ENCODE peak calls at places on chromosomes 4 and X, in seven cellular contexts. V is GM06990, P is GM12878, W is A549, S is fibroblast of lung, J is tibial artery, U is keratinocyte. M is an unnamed sample.

GRCh38 chr4:123924536-123924935 is 527.9 kb downstream of the SPRY1 start:
- DNase-seq in W (no peak), J (no peak), V (no peak), S (peak), U (no peak), P (no peak), M (no peak)

GRCh38 chrX:71911023-71911730 is 532 bp downstream of the NHSL2 start:
- DNase-seq in S (no peak), P (no peak), W (peak), V (peak), U (no peak), J (no peak), M (peak)

GRCh38 chrX:129825746-129826505 is 17.8 kb downstream of the ZDHHC9 start:
- DNase-seq in J (no peak), W (no peak), P (no peak), V (no peak), U (no peak), S (no peak), M (no peak)

GRCh38 chr4:2415213-2415612 is 3.2 kb downstream of the ZFYVE28 start:
- DNase-seq in W (no peak), J (no peak), S (no peak), U (no peak), P (no peak), V (no peak), M (no peak)

GRCh38 chrX:6667048-6667768 is 132.3 kb upstream of the VCX3A start:
- DNase-seq in U (peak), P (no peak), S (no peak), W (no peak), J (no peak), V (no peak), M (no peak)

GRCh38 chr4:23504094-23504493 is 385.8 kb downstream of the PPARGC1A start:
- DNase-seq in V (no peak), W (no peak), P (no peak), U (no peak), J (no peak), S (no peak), M (no peak)

GRCh38 chrX:50622751-50623150 is 152.1 kb upstream of the DGKK start:
- DNase-seq in J (no peak), P (no peak), V (no peak), U (no peak), W (no peak), S (no peak), M (no peak)

GRCh38 chr4:38769441-38770210 is 13.2 kb downstream of the TLR10 start:
- DNase-seq in V (peak), P (no peak), S (no peak), U (no peak), W (no peak), J (no peak), M (no peak)

GRCh38 chrX:72128881-72129280 is 2.8 kb downstream of the RTL5 start:
- DNase-seq in J (no peak), U (no peak), V (no peak), S (no peak), W (peak), P (no peak), M (no peak)

GRCh38 chrX:108396188-108396885 is 41.9 kb downstream of the COL4A6 start:
- DNase-seq in P (no peak), J (no peak), V (no peak), W (peak), U (peak), S (no peak), M (no peak)

GRCh38 chrX:2397648-2398340 is 103.0 kb downstream of the DHRSX start:
- DNase-seq in U (no peak), P (no peak), W (no peak), S (peak), J (no peak), V (no peak), M (no peak)

GRCh38 chr4:2787230-2788100 is 5.4 kb upstream of the SH3BP2 start:
- DNase-seq in U (no peak), J (peak), S (no peak), W (no peak), V (peak), P (peak), M (peak)

GRCh38 chr4:78845469-78845868 is 69.3 kb downstream of the BMP2K start:
- DNase-seq in W (no peak), S (peak), V (no peak), J (no peak), P (peak), U (no peak), M (peak)

GRCh38 chrX:259692-260355 is 21.4 kb upstream of the PLCXD1 start:
- DNase-seq in J (no peak), P (no peak), U (no peak), S (no peak), V (no peak), W (peak), M (peak)

GRCh38 chr4:172099376-172099775 is 286.2 kb downstream of the GALNTL6 start:
- DNase-seq in U (no peak), J (no peak), S (no peak), P (no peak), V (no peak), W (no peak), M (no peak)

GRCh38 chr4:35201403-35201802 is 1042.9 kb downstream of the ARAP2 start:
- DNase-seq in W (no peak), U (no peak), J (no peak), S (no peak), V (no peak), P (no peak), M (no peak)

GRCh38 chrX:74537011-74537390 is 77.4 kb downstream of the RLIM start:
- DNase-seq in V (no peak), J (no peak), S (peak), P (no peak), W (no peak), U (no peak), M (no peak)

GRCh38 chr4:25817059-25817681 is 45.6 kb downstream of the SEL1L3 start:
- DNase-seq in W (peak), V (no peak), P (no peak), J (no peak), S (peak), U (no peak), M (no peak)

GRCh38 chrX:131727778-131728177 is 183.9 kb downstream of the OR13H1 start:
- DNase-seq in U (no peak), S (no peak), J (no peak), V (no peak), P (no peak), W (no peak), M (no peak)

GRCh38 chrX:22024577-22024976 is 7.5 kb upstream of the PHEX start:
- DNase-seq in S (no peak), J (no peak), P (no peak), V (no peak), U (no peak), W (no peak), M (no peak)

GRCh38 chr4:154491341-154491679 is 289 bp downstream of the DCHS2 start:
- DNase-seq in U (no peak), J (no peak), P (no peak), S (peak), W (peak), V (no peak), M (peak)

GRCh38 chrX:69178592-69178991 is 13.3 kb upstream of the PJA1 start:
- DNase-seq in U (no peak), S (no peak), W (no peak), J (no peak), P (no peak), V (no peak), M (no peak)

GRCh38 chr4:40736910-40737309 is 12.8 kb upstream of the NSUN7 start:
- DNase-seq in J (no peak), S (peak), V (no peak), W (peak), P (no peak), U (no peak), M (peak)

GRCh38 chr4:20543131-20543530 is 157.1 kb upstream of the PACRGL start:
- DNase-seq in U (no peak), V (no peak), S (no peak), J (no peak), P (no peak), W (no peak), M (no peak)

GRCh38 chr4:85210353-85210752 is 243.9 kb upstream of the WDFY3 start:
- DNase-seq in V (no peak), P (no peak), S (no peak), J (no peak), U (peak), W (peak), M (no peak)

GRCh38 chrX:118455013-118455412 is 40.6 kb upstream of the DOCK11 start:
- DNase-seq in V (no peak), S (no peak), J (no peak), U (no peak), P (no peak), W (no peak), M (no peak)

DNA sequence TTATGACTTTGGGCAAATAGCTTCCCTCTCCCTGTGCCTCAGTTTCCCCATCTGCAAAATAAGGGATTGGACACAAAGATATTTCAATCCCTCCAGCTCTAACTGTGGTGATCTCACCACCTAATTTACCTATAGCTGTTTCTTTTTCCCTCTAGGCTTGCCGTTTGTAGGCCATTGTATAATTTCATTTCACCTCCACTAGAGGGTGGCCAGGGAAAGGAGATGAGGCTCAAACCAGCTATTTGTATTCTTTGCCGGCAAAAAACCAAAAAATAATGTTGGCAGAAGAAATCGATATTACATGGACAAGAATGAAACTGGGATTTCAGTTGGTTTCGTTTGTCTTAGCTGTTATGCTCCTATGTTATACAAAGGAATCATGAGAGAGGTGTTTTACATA is 36.1 kb upstream of the DOCK11 start:
- DNase-seq in W (peak), V (no peak), J (no peak), P (peak), U (no peak), S (peak), M (peak)
- TF ChIP-seq CTCF in W (peak), V (peak), J (peak), P (peak), U (peak), S (peak), M (peak)

GRCh38 chr4:81771721-81772120 is 300.0 kb upstream of the RASGEF1B start:
- DNase-seq in W (no peak), V (no peak), J (no peak), U (no peak), S (no peak), P (no peak), M (no peak)
- TF ChIP-seq CTCF in W (no peak), V (no peak), J (no peak), U (no peak), S (no peak), P (no peak), M (no peak)

DNA sequence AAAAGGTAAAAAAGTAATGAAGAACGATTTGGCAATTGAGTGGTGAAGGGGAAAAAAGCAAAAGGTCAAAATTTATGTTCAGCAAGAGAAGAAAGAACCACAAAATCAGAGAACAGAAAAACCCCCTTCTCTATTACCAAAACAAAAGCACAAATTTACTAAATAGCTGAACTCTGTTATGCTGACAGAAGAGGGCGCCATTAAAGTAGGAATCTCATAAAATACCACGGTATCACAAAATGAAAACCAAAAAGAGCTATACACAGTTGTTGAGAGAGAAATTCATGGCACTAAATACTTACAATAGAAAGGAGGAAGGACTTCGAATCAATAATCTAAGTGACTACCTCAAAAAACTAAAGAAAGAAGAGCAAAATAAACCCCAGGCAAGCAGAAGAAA is 69.6 kb upstream of the CXorf66 start:
- DNase-seq in V (no peak), J (no peak), P (no peak), U (no peak), W (peak), S (no peak), M (no peak)
- TF ChIP-seq CTCF in V (peak), J (no peak), P (no peak), U (no peak), W (no peak), S (no peak), M (no peak)

GRCh38 chrX:13265549-13266132 is 54.2 kb downstream of the ATXN3L start:
- DNase-seq in S (no peak), J (no peak), W (no peak), U (no peak), V (no peak), P (no peak), M (no peak)

GRCh38 chrX:13268874-13269273 is 51.0 kb downstream of the ATXN3L start:
- DNase-seq in P (no peak), U (no peak), V (no peak), W (no peak), S (no peak), J (no peak), M (no peak)

GRCh38 chrX:13270360-13270759 is 49.5 kb downstream of the ATXN3L start:
- DNase-seq in W (no peak), J (no peak), V (no peak), S (no peak), P (no peak), U (peak), M (no peak)

GRCh38 chrX:13263560-13264251 is 56.1 kb downstream of the ATXN3L start:
- DNase-seq in J (no peak), S (no peak), U (no peak), P (peak), V (peak), W (no peak), M (peak)

DNA sequence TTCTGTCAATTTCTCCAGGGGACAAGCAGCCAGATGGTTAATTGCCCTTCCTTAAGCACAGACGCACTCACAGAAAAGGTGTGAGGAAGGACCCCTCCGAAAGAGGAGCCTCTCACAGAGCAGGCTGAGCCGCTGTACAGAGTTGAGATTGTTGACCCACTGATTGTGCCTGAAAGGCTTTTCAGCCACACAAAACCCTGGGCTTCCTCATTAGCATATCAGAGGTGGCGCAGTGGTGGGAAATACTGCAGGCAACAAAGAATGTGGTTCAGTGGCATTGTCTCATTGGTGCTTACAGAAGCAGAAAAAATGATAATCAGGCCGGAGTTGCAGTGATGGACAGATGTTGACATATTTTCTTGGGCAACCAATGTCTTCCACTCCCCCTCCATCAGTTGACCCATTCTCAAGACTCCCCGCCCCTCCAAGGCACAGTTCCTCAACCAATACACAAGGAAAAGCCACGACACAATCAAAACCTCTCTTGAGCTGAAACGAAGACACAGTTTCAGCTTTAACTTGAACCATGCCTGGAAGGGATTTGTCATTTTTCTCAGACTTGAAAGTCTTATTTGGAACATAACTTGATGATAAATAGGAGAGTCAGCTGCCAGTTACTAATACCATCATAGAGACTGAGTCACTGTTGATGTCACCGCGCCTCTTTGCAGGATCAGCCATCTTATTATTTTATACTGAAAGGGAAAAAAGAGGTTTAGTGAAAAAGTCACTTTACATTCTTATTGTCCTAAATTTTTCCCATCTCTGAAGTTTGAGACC is 53.0 kb downstream of the ATXN3L start:
- DNase-seq in V (no peak), U (peak), S (no peak), P (no peak), W (no peak), J (no peak), M (no peak)
- TF ChIP-seq CTCF in V (no peak), U (no peak), S (no peak), P (no peak), W (no peak), J (no peak), M (no peak)